ENCODE peak calls at places on chromosomes 7 and 10, in five cellular contexts. One of them, this sample, is unnamed.

GRCh38 chr10:77737608-77738007 is 100.0 kb upstream of the KCNMA1 start:
- DNase-seq in IMR-90: peak
- DNase-seq in H1: no peak
- DNase-seq in neuronal stem cell: no peak
- DNase-seq in mesenchymal stem cell: peak
- DNase-seq in this sample: no peak

GRCh38 chr10:121597504-121598241 is 571 bp downstream of the FGFR2 start:
- DNase-seq in H1: no peak
- DNase-seq in neuronal stem cell: peak
- DNase-seq in IMR-90: no peak
- DNase-seq in mesenchymal stem cell: peak
- DNase-seq in this sample: no peak

GRCh38 chr7:44729949-44730590 is 18.6 kb upstream of the ZMIZ2 start:
- DNase-seq in H1: no peak
- DNase-seq in neuronal stem cell: no peak
- DNase-seq in IMR-90: no peak
- DNase-seq in mesenchymal stem cell: no peak
- DNase-seq in this sample: no peak

GRCh38 chr7:28017372-28017771 is 163.2 kb downstream of the JAZF1 start:
- DNase-seq in neuronal stem cell: no peak
- DNase-seq in mesenchymal stem cell: peak
- DNase-seq in H1: no peak
- DNase-seq in IMR-90: peak
- DNase-seq in this sample: no peak

GRCh38 chr7:117673839-117674238 is 194.0 kb downstream of the CFTR start:
- DNase-seq in mesenchymal stem cell: peak
- DNase-seq in H1: no peak
- DNase-seq in neuronal stem cell: no peak
- DNase-seq in IMR-90: peak
- DNase-seq in this sample: no peak

GRCh38 chr7:133056370-133057238 is 25.3 kb downstream of the CHCHD3 start:
- DNase-seq in neuronal stem cell: no peak
- DNase-seq in mesenchymal stem cell: no peak
- DNase-seq in H1: no peak
- DNase-seq in IMR-90: no peak
- DNase-seq in this sample: no peak

GRCh38 chr7:29345590-29345989 is 151.0 kb downstream of the CHN2 start:
- DNase-seq in mesenchymal stem cell: peak
- DNase-seq in H1: peak
- DNase-seq in IMR-90: no peak
- DNase-seq in neuronal stem cell: peak
- DNase-seq in this sample: peak

GRCh38 chr7:96548664-96549063 is 161.0 kb downstream of the SEM1 start:
- DNase-seq in mesenchymal stem cell: no peak
- DNase-seq in IMR-90: no peak
- DNase-seq in neuronal stem cell: no peak
- DNase-seq in H1: no peak
- DNase-seq in this sample: no peak

GRCh38 chr7:80724249-80724871 is 85.9 kb downstream of the CD36 start:
- DNase-seq in IMR-90: peak
- DNase-seq in neuronal stem cell: no peak
- DNase-seq in mesenchymal stem cell: peak
- DNase-seq in H1: no peak
- DNase-seq in this sample: no peak

GRCh38 chr7:91285966-91286365 is 21.7 kb downstream of the FZD1 start:
- DNase-seq in IMR-90: peak
- DNase-seq in H1: no peak
- DNase-seq in mesenchymal stem cell: no peak
- DNase-seq in neuronal stem cell: no peak
- DNase-seq in this sample: no peak

GRCh38 chr7:47375121-47375551 is 206.8 kb downstream of the TNS3 start:
- DNase-seq in H1: no peak
- DNase-seq in mesenchymal stem cell: peak
- DNase-seq in IMR-90: peak
- DNase-seq in neuronal stem cell: no peak
- DNase-seq in this sample: no peak

GRCh38 chr10:32982293-32982709 is 24.3 kb upstream of the ITGB1 start:
- DNase-seq in IMR-90: peak
- DNase-seq in neuronal stem cell: no peak
- DNase-seq in H1: no peak
- DNase-seq in mesenchymal stem cell: peak
- DNase-seq in this sample: no peak

GRCh38 chr10:32984003-32984600 is 26.1 kb upstream of the ITGB1 start:
- DNase-seq in H1: no peak
- DNase-seq in mesenchymal stem cell: no peak
- DNase-seq in IMR-90: no peak
- DNase-seq in neuronal stem cell: no peak
- DNase-seq in this sample: no peak

GRCh38 chr10:32983333-32983909 is 25.4 kb upstream of the ITGB1 start:
- DNase-seq in mesenchymal stem cell: peak
- DNase-seq in IMR-90: peak
- DNase-seq in H1: no peak
- DNase-seq in neuronal stem cell: no peak
- DNase-seq in this sample: no peak

GRCh38 chr10:32981760-32982159 is 23.7 kb upstream of the ITGB1 start:
- DNase-seq in mesenchymal stem cell: peak
- DNase-seq in H1: no peak
- DNase-seq in neuronal stem cell: no peak
- DNase-seq in IMR-90: peak
- DNase-seq in this sample: no peak

GRCh38 chr10:32982911-32983310 is 24.9 kb upstream of the ITGB1 start:
- DNase-seq in IMR-90: peak
- DNase-seq in neuronal stem cell: no peak
- DNase-seq in H1: no peak
- DNase-seq in mesenchymal stem cell: peak
- DNase-seq in this sample: no peak
- H2BK15ac ChIP-seq in IMR-90: peak
- H2BK15ac ChIP-seq in neuronal stem cell: no peak
- H2BK15ac ChIP-seq in H1: no peak
- H2BK15ac ChIP-seq in mesenchymal stem cell: no peak
- H2BK15ac ChIP-seq in this sample: no peak

DNA sequence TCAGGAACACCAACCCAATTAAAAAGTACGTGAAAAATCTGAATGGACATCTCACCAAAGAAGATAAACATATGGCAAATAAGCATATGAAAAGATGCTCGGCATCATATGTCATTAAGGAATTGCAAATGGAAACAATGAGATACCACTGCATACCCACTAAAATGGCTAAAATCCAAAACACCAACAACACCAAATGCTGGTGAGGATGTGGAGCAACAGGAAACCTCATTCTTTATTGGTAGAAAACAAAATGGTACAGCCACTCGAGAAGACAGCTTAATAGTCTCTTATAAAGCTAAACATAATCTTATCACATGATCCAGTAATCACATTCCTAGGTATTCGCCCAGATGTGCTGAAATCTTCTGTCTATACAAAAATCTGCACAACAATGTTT is 13.1 kb downstream of the RSU1 start:
- DNase-seq in neuronal stem cell: no peak
- DNase-seq in mesenchymal stem cell: no peak
- DNase-seq in IMR-90: no peak
- DNase-seq in H1: no peak
- DNase-seq in this sample: no peak
- H3K14ac ChIP-seq in neuronal stem cell: no peak
- H3K14ac ChIP-seq in mesenchymal stem cell: no peak
- H3K14ac ChIP-seq in IMR-90: no peak
- H3K14ac ChIP-seq in H1: no peak
- H3K14ac ChIP-seq in this sample: no peak

GRCh38 chr10:93236378-93237040 is 162.8 kb downstream of the CYP26A1 start:
- DNase-seq in mesenchymal stem cell: peak
- DNase-seq in H1: no peak
- DNase-seq in IMR-90: no peak
- DNase-seq in neuronal stem cell: no peak
- DNase-seq in this sample: no peak
- H2BK15ac ChIP-seq in mesenchymal stem cell: peak
- H2BK15ac ChIP-seq in H1: no peak
- H2BK15ac ChIP-seq in IMR-90: no peak
- H2BK15ac ChIP-seq in neuronal stem cell: no peak
- H2BK15ac ChIP-seq in this sample: no peak

GRCh38 chr7:22733761-22734160 is 6.8 kb downstream of the IL6 start:
- DNase-seq in H1: no peak
- DNase-seq in IMR-90: no peak
- DNase-seq in mesenchymal stem cell: no peak
- DNase-seq in neuronal stem cell: no peak
- DNase-seq in this sample: no peak
- H3K14ac ChIP-seq in H1: no peak
- H3K14ac ChIP-seq in IMR-90: no peak
- H3K14ac ChIP-seq in mesenchymal stem cell: no peak
- H3K14ac ChIP-seq in neuronal stem cell: no peak
- H3K14ac ChIP-seq in this sample: no peak

GRCh38 chr7:90210475-90210874 is 1.1 kb upstream of the STEAP2 start:
- DNase-seq in IMR-90: no peak
- DNase-seq in H1: no peak
- DNase-seq in neuronal stem cell: no peak
- DNase-seq in mesenchymal stem cell: no peak
- DNase-seq in this sample: no peak
- H2BK15ac ChIP-seq in IMR-90: no peak
- H2BK15ac ChIP-seq in H1: no peak
- H2BK15ac ChIP-seq in neuronal stem cell: no peak
- H2BK15ac ChIP-seq in mesenchymal stem cell: no peak
- H2BK15ac ChIP-seq in this sample: no peak